ENCODE peak calls at places on chromosomes 16 and 17, in nine cellular contexts. H is ovary, R is HCT116, G is A549, W is GM12892, O is adrenal gland, Y is endothelial cell of umbilical vein, B is testis, X is esophagus squamous epithelium. F is an unnamed sample.

GRCh38 chr16:77322757-77323156 is 112.1 kb downstream of the ADAMTS18 start:
- DNase-seq in R (no peak), G (no peak), X (no peak), B (no peak), Y (no peak), O (no peak), H (no peak), W (no peak), F (no peak)

GRCh38 chr17:72587773-72588511 is 467.1 kb downstream of the SOX9 start:
- DNase-seq in B (no peak), X (no peak), O (no peak), R (no peak), G (peak; percentile 54), W (no peak), Y (no peak), H (no peak), F (peak; percentile 49)

GRCh38 chr16:85330694-85331188 is 218.5 kb upstream of the CIBAR2 start:
- DNase-seq in Y (no peak), X (no peak), W (no peak), R (peak; percentile 86), G (peak; percentile 79), B (peak; percentile 61), H (no peak), O (no peak), F (peak; percentile 80)

GRCh38 chr16:17125671-17126070 is 345.1 kb downstream of the XYLT1 start:
- DNase-seq in H (no peak), B (no peak), O (no peak), X (no peak), R (no peak), G (no peak), Y (no peak), W (no peak), F (no peak)

GRCh38 chr16:75264999-75265910 is 13.8 kb upstream of the BCAR1 start:
- DNase-seq in O (peak; percentile 70), G (no peak), H (peak; percentile 72), X (no peak), Y (no peak), R (no peak), W (peak; percentile 69), B (no peak), F (no peak)

GRCh38 chr16:49337814-49338350 is 35.7 kb upstream of the C16orf78 start:
- DNase-seq in R (no peak), B (no peak), X (no peak), W (no peak), Y (no peak), H (no peak), O (no peak), G (no peak), F (no peak)

GRCh38 chr17:5816491-5816890 is 232.2 kb upstream of the NLRP1 start:
- DNase-seq in O (no peak), R (no peak), X (no peak), B (no peak), Y (no peak), H (no peak), W (no peak), G (no peak), F (no peak)

GRCh38 chr17:40553694-40554534 is 11.4 kb downstream of the CCR7 start:
- DNase-seq in W (no peak), R (no peak), Y (no peak), G (no peak), B (peak; percentile 89), O (peak; percentile 60), X (no peak), H (peak; percentile 60), F (no peak)

GRCh38 chr16:66996324-66996982 is 8.1 kb downstream of the CES4A start:
- DNase-seq in B (no peak), R (no peak), Y (no peak), H (no peak), O (peak; percentile 73), G (peak; percentile 42), X (no peak), W (no peak), F (no peak)

GRCh38 chr17:48589831-48590602 is at the start of gene HOXB3:
- DNase-seq in X (no peak), R (no peak), H (no peak), O (no peak), B (no peak), W (no peak), G (no peak), Y (no peak), F (no peak)
- TF ChIP-seq POLR2A in X (no peak), R (no peak), H (no peak), O (no peak), B (no peak), W (no peak), G (no peak), Y (no peak), F (peak; percentile 76)

GRCh38 chr17:69516911-69517310 is 102.4 kb downstream of the MAP2K6 start:
- DNase-seq in Y (no peak), G (no peak), R (no peak), W (no peak), O (no peak), X (no peak), B (no peak), H (no peak), F (no peak)
- TF ChIP-seq POLR2A in Y (no peak), G (no peak), R (no peak), W (peak; percentile 41), O (no peak), X (no peak), B (no peak), H (no peak), F (no peak)

GRCh38 chr17:74645010-74645409 is 21.5 kb upstream of the CD300E start:
- DNase-seq in Y (no peak), O (no peak), R (no peak), X (no peak), W (no peak), B (no peak), H (no peak), G (no peak), F (no peak)
- TF ChIP-seq POLR2A in Y (no peak), O (no peak), R (no peak), X (no peak), W (no peak), B (no peak), H (no peak), G (no peak), F (no peak)

DNA sequence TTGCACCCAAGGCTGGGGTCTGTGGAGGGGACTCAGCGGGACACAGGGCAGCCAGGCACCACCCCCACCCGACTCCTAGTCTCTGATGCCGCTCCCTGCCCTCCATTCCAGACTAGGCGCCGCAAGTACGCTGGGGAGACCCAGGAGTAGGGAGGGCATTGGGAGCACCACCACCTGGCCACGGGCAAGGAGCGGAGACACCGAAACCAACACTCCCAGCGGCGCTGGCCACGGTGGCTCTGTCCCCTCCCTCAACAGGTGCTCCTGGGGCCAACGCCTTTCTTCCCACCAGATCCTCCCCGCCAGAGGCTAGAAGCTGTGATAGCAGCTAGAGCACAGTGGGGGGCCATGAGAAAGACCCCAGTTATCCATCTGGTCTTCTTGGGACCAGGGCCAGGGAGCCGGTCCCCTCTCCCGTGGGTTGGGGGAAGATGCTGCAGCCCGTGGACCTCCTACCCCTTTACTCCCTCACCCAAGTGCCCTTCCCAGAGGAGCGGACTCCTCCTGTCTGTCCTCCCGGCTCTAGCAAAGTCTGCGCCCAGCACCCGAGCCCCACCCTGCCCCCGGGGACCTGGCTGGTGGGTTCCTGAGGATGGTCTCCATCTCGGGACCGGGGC is 453 bp upstream of the SYNGR3 start:
- DNase-seq in W (no peak), R (no peak), X (no peak), H (no peak), Y (no peak), O (no peak), B (no peak), G (no peak), F (no peak)
- TF ChIP-seq POLR2A in W (no peak), R (no peak), X (no peak), H (no peak), Y (no peak), O (no peak), B (no peak), G (no peak), F (no peak)

DNA sequence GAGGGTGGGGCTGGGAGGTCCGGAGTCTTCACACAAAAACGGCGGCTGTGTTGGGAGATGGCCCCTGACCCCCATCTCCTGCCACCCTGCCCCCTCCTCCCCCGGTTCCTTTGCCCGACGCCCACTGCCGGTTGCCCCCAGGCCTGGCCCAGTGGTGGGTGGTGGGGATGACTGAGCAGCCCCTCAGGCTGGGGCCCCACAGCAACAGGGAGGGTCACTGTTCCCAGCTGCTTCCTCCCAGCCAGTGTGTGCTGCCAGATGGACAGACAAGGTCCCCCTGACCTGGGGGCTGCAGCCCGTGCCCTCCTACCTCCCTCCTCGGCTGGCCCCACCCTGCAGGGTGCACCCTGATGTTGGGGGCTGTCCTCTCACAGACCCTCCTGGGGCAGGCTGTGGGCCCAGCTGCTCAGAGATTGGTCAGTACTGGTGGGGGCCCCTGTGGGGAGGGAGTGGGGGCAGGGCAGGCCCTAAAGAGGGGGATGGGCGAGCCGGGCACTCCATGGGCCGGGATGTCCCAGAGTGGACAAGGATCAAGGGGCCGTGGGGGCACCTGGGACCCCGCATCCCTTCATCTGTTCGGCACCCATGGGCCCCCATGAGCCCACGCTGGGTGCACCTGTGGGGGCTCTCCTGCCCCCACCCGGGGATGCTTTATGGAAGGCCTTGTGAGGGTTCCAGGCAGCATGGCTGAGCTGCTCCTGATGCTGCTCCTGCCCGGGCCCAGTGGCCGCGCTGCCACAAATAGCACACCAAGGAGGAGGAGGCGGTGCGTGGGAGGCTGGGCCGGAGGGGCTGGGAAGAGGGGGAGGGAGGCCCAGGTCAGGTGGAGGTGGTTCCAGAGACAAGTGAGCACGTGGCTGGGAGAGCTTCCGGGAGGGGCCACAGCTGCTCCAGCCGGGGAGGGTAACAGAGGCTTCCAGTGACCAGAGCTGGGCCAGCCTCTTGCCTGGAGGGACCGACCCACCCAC is 5.1 kb downstream of the C1QTNF8 start:
- DNase-seq in W (no peak), R (no peak), Y (no peak), G (no peak), X (no peak), B (no peak), O (no peak), H (no peak), F (no peak)
- TF ChIP-seq POLR2A in W (no peak), R (peak; percentile 78), Y (no peak), G (no peak), X (no peak), B (no peak), O (no peak), H (no peak), F (no peak)

GRCh38 chr17:21232033-21232749 is 18.2 kb upstream of the TMEM11 start:
- DNase-seq in Y (no peak), W (no peak), X (no peak), H (no peak), G (no peak), B (no peak), R (no peak), O (no peak), F (no peak)
- TF ChIP-seq POLR2A in Y (no peak), W (no peak), X (no peak), H (no peak), G (no peak), B (no peak), R (no peak), O (no peak), F (no peak)